ENCODE peak calls at places on chromosomes 3 and 15, in ten cellular contexts. G, Z, J, W, E, A, I, N, F and P are unnamed samples.

GRCh38 chr3:167489571-167489970 is 15.7 kb upstream of the SERPINI2 start:
- DNase-seq in G (no peak), Z (no peak), J (no peak), W (no peak), E (no peak), A (no peak), I (no peak), N (no peak), F (no peak), P (no peak)

GRCh38 chr3:188583476-188584161 is 429.7 kb downstream of the LPP start:
- DNase-seq in G (no peak), Z (no peak), J (peak), W (no peak), E (no peak), A (no peak), I (peak), N (no peak), F (no peak), P (no peak)

GRCh38 chr3:195834675-195835583 is 23.2 kb upstream of the MUC4 start:
- DNase-seq in G (no peak), Z (no peak), J (peak), W (no peak), E (peak), A (no peak), I (no peak), N (no peak), F (no peak), P (no peak)

GRCh38 chr15:90025461-90026033 is 24.4 kb downstream of the ZNF710 start:
- DNase-seq in G (no peak), Z (no peak), J (no peak), W (no peak), E (no peak), A (no peak), I (no peak), N (no peak), F (no peak), P (no peak)

GRCh38 chr3:123686254-123686653 is 101.4 kb upstream of the HACD2 start:
- DNase-seq in G (no peak), Z (no peak), J (no peak), W (no peak), E (no peak), A (no peak), I (no peak), N (no peak), F (no peak), P (no peak)

GRCh38 chr15:30065025-30065801 is 17.5 kb upstream of the GOLGA8J start:
- DNase-seq in G (no peak), Z (no peak), J (no peak), W (no peak), E (no peak), A (no peak), I (no peak), N (no peak), F (no peak), P (no peak)

GRCh38 chr15:85313339-85313738 is 67.1 kb upstream of the AKAP13 start:
- DNase-seq in G (no peak), Z (no peak), J (no peak), W (no peak), E (no peak), A (no peak), I (no peak), N (no peak), F (no peak), P (no peak)

GRCh38 chr3:174035317-174035886 is 637.9 kb downstream of the NLGN1 start:
- DNase-seq in G (no peak), Z (no peak), J (no peak), W (no peak), E (no peak), A (no peak), I (no peak), N (no peak), F (no peak), P (no peak)

GRCh38 chr15:99118258-99118632 is 13.4 kb downstream of the SYNM start:
- DNase-seq in G (no peak), Z (no peak), J (no peak), W (no peak), E (no peak), A (no peak), I (no peak), N (no peak), F (no peak), P (no peak)

GRCh38 chr3:67361323-67361722 is 293.1 kb downstream of the SUCLG2 start:
- DNase-seq in G (no peak), Z (no peak), J (no peak), W (no peak), E (no peak), A (no peak), I (no peak), N (no peak), F (no peak), P (no peak)

GRCh38 chr3:69353492-69353891 is 32.4 kb downstream of the FRMD4B start:
- DNase-seq in G (no peak), Z (no peak), J (no peak), W (no peak), E (peak), A (no peak), I (no peak), N (no peak), F (no peak), P (no peak)

GRCh38 chr15:78420220-78420619 is 17.8 kb upstream of the IREB2 start:
- DNase-seq in G (no peak), Z (no peak), J (no peak), W (no peak), E (no peak), A (no peak), I (no peak), N (no peak), F (no peak), P (no peak)

GRCh38 chr3:2861920-2862319 is 248.3 kb downstream of the IL5RA start:
- DNase-seq in G (no peak), Z (no peak), J (no peak), W (no peak), E (no peak), A (no peak), I (no peak), N (no peak), F (no peak), P (no peak)

DNA sequence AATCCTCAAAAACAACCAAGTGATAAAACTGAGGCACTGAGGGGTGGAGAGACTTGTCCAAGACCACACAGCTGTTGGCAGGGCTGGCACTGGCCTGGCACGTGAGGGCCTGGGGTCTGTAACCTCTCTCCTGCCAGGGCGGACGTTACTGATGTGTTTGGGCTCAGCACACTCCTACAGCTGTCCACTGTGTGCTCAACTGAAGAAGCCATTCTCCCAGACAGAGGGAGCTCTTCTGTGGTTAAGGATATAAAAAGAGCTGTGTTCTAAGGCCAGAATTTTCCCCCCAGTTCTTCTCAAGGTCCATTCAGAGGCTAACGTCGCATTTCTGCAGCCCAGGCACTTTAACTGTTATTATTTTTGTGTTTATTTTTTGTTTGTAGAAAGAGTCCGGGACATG is 429.0 kb upstream of the ATP11B start:
- DNase-seq in G (no peak), Z (no peak), J (no peak), W (no peak), E (peak), A (no peak), I (no peak), N (no peak), F (peak), P (no peak)
- H3K27ac ChIP-seq in G (no peak), Z (peak), J (no peak), W (no peak), E (no peak), A (peak), I (no peak), N (no peak), F (peak), P (no peak)

GRCh38 chr3:197554562-197555280 is 1.0 kb downstream of the BDH1 start:
- DNase-seq in G (peak), Z (peak), J (peak), W (peak), E (peak), A (peak), I (peak), N (no peak), F (peak), P (peak)
- TF ChIP-seq POLR2A in G (peak), Z (peak), J (peak), W (peak), E (no peak), A (peak), I (peak), N (no peak), F (no peak), P (peak)

DNA sequence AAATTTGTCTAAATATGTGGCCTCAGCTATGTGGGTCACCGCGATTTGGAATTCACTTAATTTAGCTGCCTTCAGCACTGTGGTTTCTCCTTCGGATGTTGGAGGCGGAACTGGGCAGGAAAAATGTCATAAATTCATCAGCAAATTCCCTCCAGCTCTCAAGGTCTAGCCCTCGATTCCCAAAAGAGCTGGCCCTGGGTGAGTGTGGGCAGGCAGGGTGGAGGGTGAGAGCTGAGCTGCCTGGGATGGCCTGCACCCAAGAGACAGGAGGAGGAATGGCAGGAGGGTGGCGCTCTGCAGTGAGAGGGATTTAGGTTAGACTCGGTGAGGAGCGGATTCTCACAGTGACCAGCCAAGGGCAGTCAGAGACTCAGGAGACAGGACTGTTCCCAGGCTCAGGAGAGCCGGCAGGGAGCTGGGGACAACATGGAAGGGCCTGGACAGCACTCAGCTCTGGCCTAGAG is 57.1 kb downstream of the FEM1B start:
- DNase-seq in G (no peak), Z (no peak), J (no peak), W (no peak), E (no peak), A (no peak), I (no peak), N (no peak), F (no peak), P (no peak)
- TF ChIP-seq POLR2AphosphoS5 in G (no peak), Z (no peak), J (no peak), W (no peak), E (no peak), A (no peak), I (no peak), N (no peak), F (no peak), P (no peak)

GRCh38 chr3:48414376-48415250 is 15.3 kb downstream of the PLXNB1 start:
- DNase-seq in G (no peak), Z (peak), J (no peak), W (no peak), E (no peak), A (peak), I (no peak), N (no peak), F (no peak), P (no peak)
- H3K27ac ChIP-seq in G (peak), Z (no peak), J (no peak), W (no peak), E (no peak), A (peak), I (no peak), N (no peak), F (no peak), P (no peak)

GRCh38 chr3:149377408-149378111 is at the start of gene TM4SF1:
- DNase-seq in G (no peak), Z (no peak), J (peak), W (peak), E (no peak), A (peak), I (peak), N (peak), F (no peak), P (peak)
- TF ChIP-seq POLR2A in G (no peak), Z (no peak), J (peak), W (peak), E (peak), A (no peak), I (peak), N (peak), F (no peak), P (no peak)

GRCh38 chr15:100879461-100880138 is at the start of gene ALDH1A3:
- DNase-seq in G (no peak), Z (no peak), J (peak), W (no peak), E (peak), A (peak), I (peak), N (no peak), F (peak), P (no peak)
- TF ChIP-seq POLR2AphosphoS5 in G (peak), Z (no peak), J (peak), W (no peak), E (no peak), A (peak), I (peak), N (no peak), F (peak), P (peak)

GRCh38 chr3:45553469-45553974 is 41.0 kb upstream of the LIMD1 start:
- DNase-seq in G (no peak), Z (no peak), J (peak), W (no peak), E (no peak), A (peak), I (no peak), N (no peak), F (no peak), P (peak)

GRCh38 chr3:45552773-45553371 is 41.7 kb upstream of the LIMD1 start:
- DNase-seq in G (no peak), Z (peak), J (no peak), W (no peak), E (no peak), A (no peak), I (no peak), N (no peak), F (no peak), P (no peak)

GRCh38 chr3:45554001-45554691 is 40.4 kb upstream of the LIMD1 start:
- DNase-seq in G (no peak), Z (no peak), J (peak), W (no peak), E (no peak), A (peak), I (no peak), N (no peak), F (no peak), P (peak)

GRCh38 chr3:45551214-45552010 is 43.1 kb upstream of the LIMD1 start:
- DNase-seq in G (no peak), Z (peak), J (peak), W (no peak), E (no peak), A (peak), I (no peak), N (peak), F (peak), P (peak)

DNA sequence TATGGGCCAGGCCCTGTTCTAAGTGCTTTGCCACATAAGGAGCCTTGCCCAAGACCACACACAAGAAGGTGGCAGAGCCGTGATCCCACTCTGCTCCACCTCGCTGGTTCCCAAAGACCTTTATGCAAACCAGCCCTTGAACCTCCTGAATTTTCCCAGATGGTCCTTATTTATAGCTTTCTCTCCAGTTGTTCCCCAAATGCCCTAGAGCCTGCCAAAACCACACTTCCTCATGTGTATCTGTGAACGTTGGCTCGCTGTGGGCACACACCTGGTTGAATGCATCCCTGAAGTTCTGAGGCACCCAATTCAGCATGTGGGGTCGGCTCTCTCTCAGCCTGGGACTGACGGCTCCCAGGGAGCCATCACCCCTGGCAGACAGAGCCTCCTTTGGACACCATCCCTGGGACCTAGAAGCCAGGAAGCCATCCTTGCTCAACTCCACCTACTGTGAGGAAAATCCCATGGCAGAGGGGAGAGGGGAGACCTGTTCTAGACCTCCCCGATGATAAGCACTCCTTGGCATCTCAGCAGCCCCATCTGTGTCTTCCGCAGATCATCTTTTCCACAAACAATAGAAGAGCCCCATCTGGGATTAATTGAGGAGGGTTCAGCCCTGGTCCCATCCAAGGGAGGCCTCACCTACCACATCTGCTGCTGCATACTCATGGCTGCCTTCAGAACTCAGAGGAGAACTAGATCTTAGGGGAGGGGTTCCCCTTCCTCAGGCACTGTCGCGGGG is 42.3 kb upstream of the LIMD1 start:
- DNase-seq in G (no peak), Z (peak), J (no peak), W (no peak), E (no peak), A (peak), I (no peak), N (no peak), F (no peak), P (no peak)
- H3K27ac ChIP-seq in G (peak), Z (peak), J (peak), W (peak), E (peak), A (peak), I (peak), N (no peak), F (no peak), P (peak)

GRCh38 chr3:42101048-42101447 is 9.9 kb downstream of the TRAK1 start:
- DNase-seq in G (no peak), Z (peak), J (no peak), W (no peak), E (no peak), A (no peak), I (no peak), N (peak), F (no peak), P (no peak)

GRCh38 chr3:42102569-42102968 is 11.4 kb downstream of the TRAK1 start:
- DNase-seq in G (no peak), Z (peak), J (no peak), W (no peak), E (no peak), A (no peak), I (no peak), N (peak), F (no peak), P (no peak)

GRCh38 chr3:42099020-42099765 is 8.0 kb downstream of the TRAK1 start:
- DNase-seq in G (no peak), Z (peak), J (no peak), W (no peak), E (no peak), A (no peak), I (no peak), N (no peak), F (no peak), P (no peak)

GRCh38 chr3:42098171-42098570 is 7.0 kb downstream of the TRAK1 start:
- DNase-seq in G (no peak), Z (no peak), J (no peak), W (no peak), E (no peak), A (no peak), I (no peak), N (no peak), F (no peak), P (no peak)

GRCh38 chr3:42101481-42101880 is 10.3 kb downstream of the TRAK1 start:
- DNase-seq in G (no peak), Z (no peak), J (no peak), W (no peak), E (no peak), A (no peak), I (no peak), N (no peak), F (no peak), P (no peak)
- TF ChIP-seq POLR2A in G (no peak), Z (no peak), J (no peak), W (no peak), E (no peak), A (no peak), I (no peak), N (no peak), F (no peak), P (no peak)